ENCODE peak calls at places on chromosomes 2 and 18, in seven cellular contexts. One of them, this sample, is unnamed. For H3K27me3, the result is how much of the 10 kb centered on the place peaks cover.

GRCh38 chr18:48326901-48327675 is 82.1 kb downstream of the ZBTB7C start:
- DNase-seq in tibial nerve: no peak
- DNase-seq in K562: no peak
- DNase-seq in ovary: no peak
- DNase-seq in suprapubic skin: no peak
- DNase-seq in stomach: no peak
- DNase-seq in sigmoid colon: no peak
- DNase-seq in this sample: no peak

GRCh38 chr18:10197097-10197496 is 257.3 kb upstream of the APCDD1 start:
- DNase-seq in tibial nerve: no peak
- DNase-seq in K562: no peak
- DNase-seq in ovary: no peak
- DNase-seq in suprapubic skin: no peak
- DNase-seq in stomach: no peak
- DNase-seq in sigmoid colon: no peak
- DNase-seq in this sample: no peak

GRCh38 chr2:213227458-213227857 is 56.8 kb upstream of the SPAG16 start:
- DNase-seq in tibial nerve: no peak
- DNase-seq in K562: no peak
- DNase-seq in ovary: no peak
- DNase-seq in suprapubic skin: no peak
- DNase-seq in stomach: no peak
- DNase-seq in sigmoid colon: no peak
- DNase-seq in this sample: no peak

GRCh38 chr18:32777049-32777448 is 4.2 kb upstream of the KLHL14 start:
- DNase-seq in tibial nerve: no peak
- DNase-seq in K562: no peak
- DNase-seq in ovary: no peak
- DNase-seq in suprapubic skin: no peak
- DNase-seq in stomach: no peak
- DNase-seq in sigmoid colon: peak
- DNase-seq in this sample: no peak

GRCh38 chr2:127321306-127321705 is 27.4 kb upstream of the ERCC3 start:
- DNase-seq in tibial nerve: no peak
- DNase-seq in K562: no peak
- DNase-seq in ovary: no peak
- DNase-seq in suprapubic skin: no peak
- DNase-seq in stomach: no peak
- DNase-seq in sigmoid colon: no peak
- DNase-seq in this sample: no peak

GRCh38 chr2:15531095-15531854 is 29.9 kb downstream of the NBAS start:
- DNase-seq in tibial nerve: no peak
- DNase-seq in K562: peak
- DNase-seq in ovary: no peak
- DNase-seq in suprapubic skin: no peak
- DNase-seq in stomach: no peak
- DNase-seq in sigmoid colon: no peak
- DNase-seq in this sample: no peak

GRCh38 chr2:218898109-218898878 is 17.6 kb downstream of the WNT10A start:
- DNase-seq in tibial nerve: peak
- DNase-seq in K562: peak
- DNase-seq in ovary: peak
- DNase-seq in suprapubic skin: peak
- DNase-seq in stomach: peak
- DNase-seq in sigmoid colon: peak
- DNase-seq in this sample: no peak

GRCh38 chr2:240300261-240300821 is 135.1 kb upstream of the GPC1 start:
- DNase-seq in tibial nerve: no peak
- DNase-seq in K562: no peak
- DNase-seq in ovary: no peak
- DNase-seq in suprapubic skin: peak
- DNase-seq in stomach: peak
- DNase-seq in sigmoid colon: no peak
- DNase-seq in this sample: peak

GRCh38 chr2:220071716-220072115 is 444.3 kb downstream of the SLC4A3 start:
- DNase-seq in tibial nerve: no peak
- DNase-seq in K562: no peak
- DNase-seq in ovary: no peak
- DNase-seq in suprapubic skin: no peak
- DNase-seq in stomach: no peak
- DNase-seq in sigmoid colon: no peak
- DNase-seq in this sample: no peak

GRCh38 chr2:144730711-144731110 is 210.8 kb upstream of the ZEB2 start:
- DNase-seq in tibial nerve: no peak
- DNase-seq in K562: no peak
- DNase-seq in ovary: no peak
- DNase-seq in suprapubic skin: no peak
- DNase-seq in stomach: no peak
- DNase-seq in sigmoid colon: no peak
- DNase-seq in this sample: no peak

GRCh38 chr18:29712785-29713184 is 1329.8 kb downstream of the DSC3 start:
- DNase-seq in tibial nerve: no peak
- DNase-seq in K562: no peak
- DNase-seq in ovary: no peak
- DNase-seq in suprapubic skin: no peak
- DNase-seq in stomach: no peak
- DNase-seq in sigmoid colon: no peak
- DNase-seq in this sample: no peak

GRCh38 chr2:158214431-158214830 is 112.8 kb downstream of the UPP2 start:
- DNase-seq in tibial nerve: no peak
- DNase-seq in K562: peak
- DNase-seq in ovary: no peak
- DNase-seq in suprapubic skin: no peak
- DNase-seq in stomach: no peak
- DNase-seq in sigmoid colon: no peak
- DNase-seq in this sample: no peak

GRCh38 chr2:134441153-134441863 is 187.4 kb downstream of the MGAT5 start:
- DNase-seq in tibial nerve: no peak
- DNase-seq in K562: no peak
- DNase-seq in ovary: no peak
- DNase-seq in suprapubic skin: no peak
- DNase-seq in stomach: no peak
- DNase-seq in sigmoid colon: no peak
- DNase-seq in this sample: no peak

GRCh38 chr2:77479895-77480294 is 42.3 kb downstream of the LRRTM4 start:
- DNase-seq in tibial nerve: no peak
- DNase-seq in K562: no peak
- DNase-seq in ovary: no peak
- DNase-seq in suprapubic skin: no peak
- DNase-seq in stomach: no peak
- DNase-seq in sigmoid colon: no peak
- DNase-seq in this sample: no peak

GRCh38 chr2:149733936-149734685 is 146.5 kb upstream of the MMADHC start:
- DNase-seq in tibial nerve: no peak
- DNase-seq in K562: no peak
- DNase-seq in ovary: no peak
- DNase-seq in suprapubic skin: no peak
- DNase-seq in stomach: no peak
- DNase-seq in sigmoid colon: no peak
- DNase-seq in this sample: no peak

GRCh38 chr18:58669731-58670379 is 1.4 kb upstream of the MALT1 start:
- DNase-seq in tibial nerve: no peak
- DNase-seq in K562: no peak
- DNase-seq in ovary: no peak
- DNase-seq in suprapubic skin: no peak
- DNase-seq in stomach: no peak
- DNase-seq in sigmoid colon: no peak
- DNase-seq in this sample: no peak

GRCh38 chr18:58670561-58671121 is 624 bp upstream of the MALT1 start:
- DNase-seq in tibial nerve: no peak
- DNase-seq in K562: no peak
- DNase-seq in ovary: no peak
- DNase-seq in suprapubic skin: peak
- DNase-seq in stomach: no peak
- DNase-seq in sigmoid colon: no peak
- DNase-seq in this sample: no peak

GRCh38 chr18:58671941-58672565 is 788 bp downstream of the MALT1 start:
- DNase-seq in tibial nerve: no peak
- DNase-seq in K562: no peak
- DNase-seq in ovary: no peak
- DNase-seq in suprapubic skin: no peak
- DNase-seq in stomach: peak
- DNase-seq in sigmoid colon: no peak
- DNase-seq in this sample: no peak

GRCh38 chr18:58668897-58669296 is 2.4 kb upstream of the MALT1 start:
- DNase-seq in tibial nerve: no peak
- DNase-seq in K562: no peak
- DNase-seq in ovary: no peak
- DNase-seq in suprapubic skin: no peak
- DNase-seq in stomach: no peak
- DNase-seq in sigmoid colon: no peak
- DNase-seq in this sample: no peak

DNA sequence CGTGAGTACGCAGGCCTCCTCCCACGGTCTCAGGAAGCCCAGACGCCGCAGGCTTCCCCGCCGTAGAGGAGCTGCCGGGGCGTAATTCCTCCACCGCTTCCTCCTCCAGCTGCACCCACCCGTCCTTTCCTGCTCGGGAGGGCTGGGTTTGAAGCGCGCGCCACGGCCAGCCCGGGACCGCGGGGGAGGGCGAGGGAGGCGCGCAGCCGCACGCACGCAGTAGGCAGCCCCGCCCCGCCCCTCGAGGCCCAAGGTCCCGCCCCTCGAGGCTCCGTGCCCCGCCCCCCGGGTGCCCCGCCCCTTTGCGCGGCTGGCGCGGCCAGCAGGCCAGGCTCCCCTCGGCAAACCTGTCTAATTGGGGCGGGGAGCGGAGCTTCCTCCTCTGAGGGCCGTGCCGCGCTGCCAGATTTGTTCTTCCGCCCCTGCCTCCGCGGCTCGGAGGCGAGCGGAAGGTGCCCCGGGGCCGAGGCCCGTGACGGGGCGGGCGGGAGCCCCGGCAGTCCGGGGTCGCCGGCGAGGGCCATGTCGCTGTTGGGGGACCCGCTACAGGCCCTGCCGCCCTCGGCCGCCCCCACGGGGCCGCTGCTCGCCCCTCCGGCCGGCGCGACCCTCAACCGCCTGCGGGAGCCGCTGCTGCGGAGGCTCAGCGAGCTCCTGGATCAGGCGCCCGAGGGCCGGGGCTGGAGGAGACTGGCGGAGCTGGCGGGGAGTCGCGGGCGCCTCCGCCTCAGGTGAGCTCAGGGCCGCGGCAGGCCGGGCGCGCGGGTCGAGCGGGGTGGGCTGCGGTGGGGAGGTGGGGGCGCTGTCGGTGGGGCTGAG is at the start of gene MALT1:
- DNase-seq in tibial nerve: peak
- DNase-seq in K562: peak
- DNase-seq in ovary: peak
- DNase-seq in suprapubic skin: peak
- DNase-seq in stomach: peak
- DNase-seq in sigmoid colon: peak
- DNase-seq in this sample: peak
- TF ChIP-seq EP300 in tibial nerve: no peak
- TF ChIP-seq EP300 in K562: no peak
- TF ChIP-seq EP300 in ovary: no peak
- TF ChIP-seq EP300 in suprapubic skin: no peak
- TF ChIP-seq EP300 in stomach: no peak
- TF ChIP-seq EP300 in sigmoid colon: no peak
- TF ChIP-seq EP300 in this sample: no peak

GRCh38 chr2:176081451-176081992 is 2.2 kb downstream of the EVX2 start:
- DNase-seq in tibial nerve: no peak
- DNase-seq in K562: no peak
- DNase-seq in ovary: no peak
- DNase-seq in suprapubic skin: no peak
- DNase-seq in stomach: no peak
- DNase-seq in sigmoid colon: no peak
- DNase-seq in this sample: no peak

GRCh38 chr2:176079285-176079830 is 4.4 kb downstream of the EVX2 start:
- DNase-seq in tibial nerve: no peak
- DNase-seq in K562: peak
- DNase-seq in ovary: no peak
- DNase-seq in suprapubic skin: no peak
- DNase-seq in stomach: no peak
- DNase-seq in sigmoid colon: no peak
- DNase-seq in this sample: no peak

GRCh38 chr2:176081993-176082884 is 1.5 kb downstream of the EVX2 start:
- DNase-seq in tibial nerve: no peak
- DNase-seq in K562: no peak
- DNase-seq in ovary: no peak
- DNase-seq in suprapubic skin: no peak
- DNase-seq in stomach: no peak
- DNase-seq in sigmoid colon: no peak
- DNase-seq in this sample: no peak

GRCh38 chr2:176079851-176080539 is 3.8 kb downstream of the EVX2 start:
- DNase-seq in tibial nerve: no peak
- DNase-seq in K562: peak
- DNase-seq in ovary: no peak
- DNase-seq in suprapubic skin: no peak
- DNase-seq in stomach: no peak
- DNase-seq in sigmoid colon: no peak
- DNase-seq in this sample: no peak

GRCh38 chr2:176080540-176081355 is 3.0 kb downstream of the EVX2 start:
- DNase-seq in tibial nerve: no peak
- DNase-seq in K562: no peak
- DNase-seq in ovary: no peak
- DNase-seq in suprapubic skin: no peak
- DNase-seq in stomach: no peak
- DNase-seq in sigmoid colon: peak
- DNase-seq in this sample: no peak
- H3K27me3 ChIP-seq in tibial nerve: half or more
- H3K27me3 ChIP-seq in K562: half or more
- H3K27me3 ChIP-seq in ovary: under half
- H3K27me3 ChIP-seq in suprapubic skin: half or more
- H3K27me3 ChIP-seq in stomach: half or more
- H3K27me3 ChIP-seq in sigmoid colon: half or more
- H3K27me3 ChIP-seq in this sample: half or more

GRCh38 chr2:186484062-186484735 is 1.9 kb upstream of the ZC3H15 start:
- DNase-seq in tibial nerve: no peak
- DNase-seq in K562: peak
- DNase-seq in ovary: no peak
- DNase-seq in suprapubic skin: no peak
- DNase-seq in stomach: no peak
- DNase-seq in sigmoid colon: no peak
- DNase-seq in this sample: no peak

GRCh38 chr2:186486651-186487647 is 889 bp downstream of the ZC3H15 start:
- DNase-seq in tibial nerve: no peak
- DNase-seq in K562: peak
- DNase-seq in ovary: no peak
- DNase-seq in suprapubic skin: no peak
- DNase-seq in stomach: no peak
- DNase-seq in sigmoid colon: no peak
- DNase-seq in this sample: no peak

GRCh38 chr2:186480991-186481390 is 5.1 kb upstream of the ZC3H15 start:
- DNase-seq in tibial nerve: no peak
- DNase-seq in K562: no peak
- DNase-seq in ovary: no peak
- DNase-seq in suprapubic skin: no peak
- DNase-seq in stomach: no peak
- DNase-seq in sigmoid colon: no peak
- DNase-seq in this sample: no peak

GRCh38 chr2:186485576-186485870 is 537 bp upstream of the ZC3H15 start:
- DNase-seq in tibial nerve: no peak
- DNase-seq in K562: no peak
- DNase-seq in ovary: no peak
- DNase-seq in suprapubic skin: no peak
- DNase-seq in stomach: no peak
- DNase-seq in sigmoid colon: no peak
- DNase-seq in this sample: no peak

GRCh38 chr2:186485871-186486650 is at the start of gene ZC3H15:
- DNase-seq in tibial nerve: peak
- DNase-seq in K562: peak
- DNase-seq in ovary: peak
- DNase-seq in suprapubic skin: peak
- DNase-seq in stomach: peak
- DNase-seq in sigmoid colon: peak
- DNase-seq in this sample: peak
- TF ChIP-seq EP300 in tibial nerve: peak
- TF ChIP-seq EP300 in K562: peak
- TF ChIP-seq EP300 in ovary: no peak
- TF ChIP-seq EP300 in suprapubic skin: no peak
- TF ChIP-seq EP300 in stomach: peak
- TF ChIP-seq EP300 in sigmoid colon: no peak
- TF ChIP-seq EP300 in this sample: no peak

GRCh38 chr2:160934263-160934662 is 226.0 kb upstream of the TANK start:
- DNase-seq in tibial nerve: no peak
- DNase-seq in K562: no peak
- DNase-seq in ovary: no peak
- DNase-seq in suprapubic skin: no peak
- DNase-seq in stomach: no peak
- DNase-seq in sigmoid colon: no peak
- DNase-seq in this sample: no peak
- H3K27me3 ChIP-seq in tibial nerve: under half
- H3K27me3 ChIP-seq in K562: under half
- H3K27me3 ChIP-seq in ovary: under half
- H3K27me3 ChIP-seq in suprapubic skin: under half
- H3K27me3 ChIP-seq in stomach: under half
- H3K27me3 ChIP-seq in sigmoid colon: under half
- H3K27me3 ChIP-seq in this sample: under half